ENCODE peak calls at places on chromosomes 2 and 18, in six cellular contexts. B, T, L, C, I and Z are unnamed samples. For H3K9me3, the result is how much of the 10 kb centered on the place peaks cover.

GRCh38 chr2:137165968-137166367 is 400.6 kb downstream of the THSD7B start:
- DNase-seq in T (no peak), C (no peak), B (no peak), L (no peak), I (no peak), Z (no peak)

GRCh38 chr2:135826561-135826960 is 10.4 kb downstream of the LCT start:
- DNase-seq in T (no peak), I (no peak), L (no peak), C (no peak), B (no peak), Z (no peak)

GRCh38 chr2:48841126-48841525 is 85.6 kb upstream of the LHCGR start:
- DNase-seq in I (no peak), T (no peak), C (no peak), L (no peak), B (no peak), Z (no peak)

GRCh38 chr2:213284105-213285090 is at the start of gene SPAG16:
- DNase-seq in B (peak), L (peak), I (peak), T (peak), C (peak), Z (peak)

GRCh38 chr2:13542642-13543041 is 825.9 kb downstream of the TRIB2 start:
- DNase-seq in L (no peak), I (no peak), C (no peak), T (no peak), B (no peak), Z (no peak)

GRCh38 chr2:233424028-233424951 is 70.0 kb downstream of the DGKD start:
- DNase-seq in I (no peak), C (peak), L (peak), T (no peak), B (peak), Z (no peak)

GRCh38 chr2:85308951-85309555 is 18.7 kb downstream of the TGOLN2 start:
- DNase-seq in B (peak), C (peak), I (peak), L (peak), T (peak), Z (peak)

GRCh38 chr2:230161180-230161579 is 58.6 kb downstream of the SP110 start:
- DNase-seq in C (no peak), B (no peak), I (no peak), T (peak), L (no peak), Z (no peak)

GRCh38 chr2:224178085-224178484 is 139.0 kb upstream of the SERPINE2 start:
- DNase-seq in T (peak), I (no peak), B (no peak), C (no peak), L (no peak), Z (no peak)

GRCh38 chr2:105934467-105934866 is 189.8 kb downstream of the NCK2 start:
- DNase-seq in T (no peak), B (peak), C (peak), I (no peak), L (no peak), Z (no peak)

GRCh38 chr2:233285921-233286320 is 21.7 kb upstream of the SAG start:
- DNase-seq in C (no peak), T (peak), B (peak), I (no peak), L (no peak), Z (no peak)

GRCh38 chr2:49490710-49491109 is 336.4 kb upstream of the FSHR start:
- DNase-seq in I (no peak), L (peak), B (peak), T (no peak), C (no peak), Z (peak)

GRCh38 chr2:165793161-165793778 is 777 bp downstream of the GALNT3 start:
- DNase-seq in B (peak), L (peak), C (peak), I (no peak), T (no peak), Z (peak)

GRCh38 chr2:43934567-43934966 is 61.2 kb downstream of the LRPPRC start:
- DNase-seq in L (no peak), T (peak), B (no peak), C (no peak), I (no peak), Z (no peak)

GRCh38 chr2:102063948-102064678 is 72.4 kb downstream of the IL1R2 start:
- DNase-seq in B (peak), T (peak), I (peak), C (peak), L (peak), Z (peak)

GRCh38 chr2:98538280-98539041 is 69.9 kb downstream of the COA5 start:
- DNase-seq in I (no peak), T (peak), C (no peak), B (no peak), L (no peak), Z (no peak)

GRCh38 chr2:230472619-230473018 is 56.6 kb downstream of the SP100 start:
- DNase-seq in L (peak), C (no peak), T (peak), I (no peak), B (no peak), Z (no peak)

GRCh38 chr2:166375205-166375735 is 474 bp downstream of the SCN9A start:
- DNase-seq in C (no peak), I (no peak), T (peak), L (peak), B (no peak), Z (peak)

GRCh38 chr2:224682121-224682520 is 34.0 kb downstream of the CCDC195 start:
- DNase-seq in L (no peak), I (no peak), C (no peak), B (no peak), T (no peak), Z (no peak)

GRCh38 chr2:9256570-9257043 is 50.0 kb downstream of the ASAP2 start:
- DNase-seq in B (peak), I (no peak), C (no peak), L (no peak), T (no peak), Z (no peak)

GRCh38 chr18:59742325-59743111 is 45.3 kb upstream of the CCBE1 start:
- DNase-seq in L (no peak), I (no peak), C (no peak), B (peak), T (peak), Z (no peak)

GRCh38 chr18:32110005-32110404 is 18.3 kb downstream of the RNF138 start:
- DNase-seq in L (no peak), B (no peak), I (no peak), C (no peak), T (no peak), Z (no peak)

GRCh38 chr2:205731521-205731965 is 49.2 kb downstream of the NRP2 start:
- DNase-seq in B (no peak), L (no peak), T (peak), I (no peak), C (no peak), Z (no peak)

GRCh38 chr2:240130393-240131195 is 5.5 kb downstream of the COPS9 start:
- DNase-seq in L (no peak), T (no peak), C (no peak), I (no peak), B (no peak), Z (no peak)

GRCh38 chr2:161139098-161139987 is 20.9 kb upstream of the TANK start:
- DNase-seq in L (no peak), C (no peak), B (no peak), I (no peak), T (peak), Z (no peak)

GRCh38 chr2:212935749-212936148 is 215.7 kb downstream of the IKZF2 start:
- DNase-seq in C (no peak), T (peak), I (no peak), B (no peak), L (no peak), Z (no peak)

GRCh38 chr18:57150828-57151227 is 3.9 kb downstream of the BOD1L2 start:
- DNase-seq in L (no peak), T (no peak), C (no peak), I (no peak), B (no peak), Z (no peak)

GRCh38 chr18:10234912-10235439 is 219.5 kb upstream of the APCDD1 start:
- DNase-seq in B (no peak), I (peak), C (no peak), T (peak), L (no peak), Z (no peak)

GRCh38 chr2:143852748-143853147 is 667.2 kb downstream of the ZEB2 start:
- DNase-seq in L (no peak), T (no peak), I (no peak), B (no peak), C (no peak), Z (no peak)

GRCh38 chr18:23982154-23983071 is 32.1 kb upstream of the TTC39C start:
- DNase-seq in L (peak), I (peak), B (peak), T (peak), C (no peak), Z (peak)

DNA sequence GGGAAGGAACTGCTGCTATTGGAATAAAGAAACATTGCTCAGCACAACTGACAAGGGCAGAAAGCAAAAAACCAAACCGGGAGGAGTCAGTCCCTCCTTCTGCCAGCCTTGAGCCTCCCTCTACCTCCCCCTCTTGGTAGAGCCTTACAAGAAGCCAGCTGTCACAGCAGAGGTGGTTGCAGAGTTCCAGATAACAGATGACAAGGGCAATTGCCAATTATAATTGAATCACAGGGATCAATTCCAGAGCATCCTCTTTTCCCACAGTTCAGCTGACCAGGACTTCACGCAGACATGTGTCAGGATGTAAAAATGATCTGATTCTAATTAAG is 548.2 kb upstream of the LRRTM1 start:
- DNase-seq in L (no peak), I (no peak), T (no peak), B (no peak), C (no peak), Z (no peak)
- H3K9me3 ChIP-seq in L (under half), I (under half), T (under half), B (under half), C (under half), Z (under half)

GRCh38 chr2:131154071-131154531 is 49.0 kb downstream of the PLEKHB2 start:
- DNase-seq in L (peak), T (peak), B (peak), I (peak), C (peak), Z (peak)
- TF ChIP-seq CTCF in L (peak), T (peak), B (peak), I (peak), C (peak), Z (peak)

GRCh38 chr2:73981081-73981968 is 3.4 kb upstream of the TET3 start:
- DNase-seq in C (peak), I (no peak), L (peak), T (no peak), B (peak), Z (peak)
- TF ChIP-seq POLR2A in C (no peak), I (no peak), L (no peak), T (no peak), B (no peak), Z (no peak)

GRCh38 chr18:904135-905090 is at the start of gene ADCYAP1:
- DNase-seq in T (no peak), I (no peak), L (no peak), C (no peak), B (no peak), Z (no peak)
- H3K9me3 ChIP-seq in T (under half), I (under half), L (under half), C (under half), B (under half), Z (under half)

GRCh38 chr18:69469444-69469919 is 68.8 kb downstream of the DOK6 start:
- DNase-seq in L (no peak), B (no peak), I (no peak), T (no peak), C (no peak), Z (peak)
- TF ChIP-seq CTCF in L (no peak), B (peak), I (no peak), T (peak), C (no peak), Z (peak)

DNA sequence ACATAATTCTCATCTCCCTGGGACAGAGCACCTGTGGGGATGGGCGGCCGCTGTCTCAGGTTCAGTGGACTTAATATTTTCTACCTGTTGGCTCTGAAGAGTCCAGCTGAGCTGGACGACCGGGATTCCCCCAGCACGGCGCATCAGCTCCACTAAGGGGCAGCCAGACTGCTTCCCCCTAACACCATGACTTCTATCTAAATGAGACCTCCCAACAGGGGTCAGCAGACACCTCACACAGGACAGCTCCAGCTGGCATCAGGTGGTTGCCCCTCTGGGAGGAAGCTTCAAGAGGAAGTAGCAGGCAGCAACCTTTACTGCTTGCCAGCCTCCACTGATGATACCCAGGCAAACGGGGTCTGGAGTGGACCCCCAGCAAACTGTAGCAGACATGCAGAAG is 226.0 kb upstream of the DSEL start:
- DNase-seq in B (no peak), C (no peak), I (no peak), L (no peak), T (no peak), Z (no peak)
- TF ChIP-seq POLR2A in B (no peak), C (no peak), I (no peak), L (no peak), T (no peak), Z (no peak)

DNA sequence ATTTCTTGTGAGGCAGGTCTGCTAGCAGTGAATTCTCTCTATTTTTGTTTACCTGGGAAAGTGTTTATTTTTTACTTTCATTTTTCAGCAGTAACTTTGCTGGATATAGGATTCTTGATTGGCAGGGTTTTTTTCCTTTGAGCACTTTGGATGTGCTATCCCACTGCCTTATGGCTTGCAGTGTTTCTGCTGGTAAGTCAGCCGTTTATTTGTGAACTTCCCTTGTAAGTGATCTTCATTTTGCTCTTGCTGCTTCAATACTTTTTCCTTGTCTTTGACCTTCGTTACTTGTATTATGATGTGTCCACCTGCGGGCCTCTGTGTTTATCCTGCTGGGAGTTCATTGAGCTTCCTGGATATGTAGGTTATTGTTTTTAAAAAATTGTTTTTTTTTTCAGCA is 54.7 kb downstream of the SLC66A2 start:
- DNase-seq in T (peak), I (no peak), C (no peak), B (no peak), L (no peak), Z (no peak)
- H3K9me3 ChIP-seq in T (under half), I (under half), C (under half), B (under half), L (under half), Z (under half)